ENCODE peak calls at places on chromosomes 11 and 22, in nine cellular contexts. One of them, this sample, is unnamed.

GRCh38 chr11:77046060-77046501 is 11.9 kb downstream of the B3GNT6 start:
- DNase-seq in brain microvascular endothelial cell: no peak
- DNase-seq in progenitor cell of endocrine pancreas: peak
- DNase-seq in left lung: peak
- DNase-seq in NCI-H774: no peak
- DNase-seq in DMS153: no peak
- DNase-seq in activated naive CD4-positive, alpha-beta T cell: peak
- DNase-seq in CD8-positive, alpha-beta memory T cell: peak
- DNase-seq in transverse colon: peak
- DNase-seq in this sample: peak

GRCh38 chr11:132312616-132313210 is 942.3 kb downstream of the NTM start:
- DNase-seq in brain microvascular endothelial cell: peak
- DNase-seq in progenitor cell of endocrine pancreas: no peak
- DNase-seq in DMS153: peak
- DNase-seq in transverse colon: no peak
- DNase-seq in left lung: no peak
- DNase-seq in activated naive CD4-positive, alpha-beta T cell: no peak
- DNase-seq in NCI-H774: peak
- DNase-seq in CD8-positive, alpha-beta memory T cell: no peak
- DNase-seq in this sample: no peak

GRCh38 chr11:128902515-128903066 is 11.4 kb downstream of the KCNJ5 start:
- DNase-seq in DMS153: no peak
- DNase-seq in brain microvascular endothelial cell: peak
- DNase-seq in NCI-H774: no peak
- DNase-seq in activated naive CD4-positive, alpha-beta T cell: no peak
- DNase-seq in transverse colon: no peak
- DNase-seq in progenitor cell of endocrine pancreas: no peak
- DNase-seq in CD8-positive, alpha-beta memory T cell: no peak
- DNase-seq in left lung: no peak
- DNase-seq in this sample: no peak

GRCh38 chr11:69365567-69365966 is 71.6 kb downstream of the MYEOV start:
- DNase-seq in DMS153: no peak
- DNase-seq in activated naive CD4-positive, alpha-beta T cell: no peak
- DNase-seq in NCI-H774: no peak
- DNase-seq in brain microvascular endothelial cell: no peak
- DNase-seq in transverse colon: no peak
- DNase-seq in progenitor cell of endocrine pancreas: no peak
- DNase-seq in CD8-positive, alpha-beta memory T cell: no peak
- DNase-seq in left lung: no peak
- DNase-seq in this sample: no peak

GRCh38 chr11:17631702-17632365 is 84.8 kb downstream of the OTOG start:
- DNase-seq in DMS153: no peak
- DNase-seq in progenitor cell of endocrine pancreas: no peak
- DNase-seq in brain microvascular endothelial cell: no peak
- DNase-seq in CD8-positive, alpha-beta memory T cell: no peak
- DNase-seq in activated naive CD4-positive, alpha-beta T cell: no peak
- DNase-seq in transverse colon: no peak
- DNase-seq in left lung: peak
- DNase-seq in NCI-H774: no peak
- DNase-seq in this sample: no peak

GRCh38 chr22:29524440-29525191 is 28.9 kb downstream of the THOC5 start:
- DNase-seq in NCI-H774: no peak
- DNase-seq in DMS153: no peak
- DNase-seq in transverse colon: peak
- DNase-seq in CD8-positive, alpha-beta memory T cell: peak
- DNase-seq in brain microvascular endothelial cell: peak
- DNase-seq in progenitor cell of endocrine pancreas: peak
- DNase-seq in activated naive CD4-positive, alpha-beta T cell: no peak
- DNase-seq in left lung: no peak
- DNase-seq in this sample: no peak

GRCh38 chr11:62710001-62710345 is 2.5 kb downstream of the GNG3 start:
- DNase-seq in DMS153: no peak
- DNase-seq in left lung: no peak
- DNase-seq in NCI-H774: no peak
- DNase-seq in transverse colon: no peak
- DNase-seq in brain microvascular endothelial cell: no peak
- DNase-seq in activated naive CD4-positive, alpha-beta T cell: no peak
- DNase-seq in CD8-positive, alpha-beta memory T cell: no peak
- DNase-seq in progenitor cell of endocrine pancreas: no peak
- DNase-seq in this sample: no peak

GRCh38 chr22:16962501-16962900 is 45.5 kb downstream of the GAB4 start:
- DNase-seq in activated naive CD4-positive, alpha-beta T cell: no peak
- DNase-seq in transverse colon: no peak
- DNase-seq in left lung: no peak
- DNase-seq in progenitor cell of endocrine pancreas: no peak
- DNase-seq in NCI-H774: no peak
- DNase-seq in brain microvascular endothelial cell: no peak
- DNase-seq in CD8-positive, alpha-beta memory T cell: no peak
- DNase-seq in DMS153: no peak
- DNase-seq in this sample: no peak

GRCh38 chr11:11779975-11780374 is 61.8 kb upstream of the USP47 start:
- DNase-seq in left lung: no peak
- DNase-seq in CD8-positive, alpha-beta memory T cell: no peak
- DNase-seq in transverse colon: no peak
- DNase-seq in activated naive CD4-positive, alpha-beta T cell: no peak
- DNase-seq in progenitor cell of endocrine pancreas: no peak
- DNase-seq in NCI-H774: no peak
- DNase-seq in DMS153: no peak
- DNase-seq in brain microvascular endothelial cell: no peak
- DNase-seq in this sample: no peak

GRCh38 chr22:41140365-41140957 is 48.1 kb downstream of the EP300 start:
- DNase-seq in NCI-H774: no peak
- DNase-seq in left lung: no peak
- DNase-seq in DMS153: no peak
- DNase-seq in progenitor cell of endocrine pancreas: no peak
- DNase-seq in activated naive CD4-positive, alpha-beta T cell: no peak
- DNase-seq in CD8-positive, alpha-beta memory T cell: no peak
- DNase-seq in brain microvascular endothelial cell: no peak
- DNase-seq in transverse colon: no peak
- DNase-seq in this sample: no peak

GRCh38 chr11:8360086-8360828 is 96.6 kb upstream of the LMO1 start:
- DNase-seq in CD8-positive, alpha-beta memory T cell: no peak
- DNase-seq in transverse colon: no peak
- DNase-seq in activated naive CD4-positive, alpha-beta T cell: no peak
- DNase-seq in left lung: no peak
- DNase-seq in brain microvascular endothelial cell: no peak
- DNase-seq in DMS153: no peak
- DNase-seq in NCI-H774: no peak
- DNase-seq in progenitor cell of endocrine pancreas: no peak
- DNase-seq in this sample: no peak

GRCh38 chr22:19038728-19039447 is 83.3 kb downstream of the DGCR2 start:
- DNase-seq in NCI-H774: no peak
- DNase-seq in activated naive CD4-positive, alpha-beta T cell: no peak
- DNase-seq in brain microvascular endothelial cell: no peak
- DNase-seq in CD8-positive, alpha-beta memory T cell: no peak
- DNase-seq in transverse colon: no peak
- DNase-seq in progenitor cell of endocrine pancreas: no peak
- DNase-seq in DMS153: no peak
- DNase-seq in left lung: peak
- DNase-seq in this sample: no peak

GRCh38 chr22:43413826-43414225 is 2.0 kb downstream of the MPPED1 start:
- DNase-seq in progenitor cell of endocrine pancreas: no peak
- DNase-seq in NCI-H774: no peak
- DNase-seq in activated naive CD4-positive, alpha-beta T cell: no peak
- DNase-seq in transverse colon: no peak
- DNase-seq in CD8-positive, alpha-beta memory T cell: no peak
- DNase-seq in brain microvascular endothelial cell: no peak
- DNase-seq in left lung: no peak
- DNase-seq in DMS153: no peak
- DNase-seq in this sample: no peak

GRCh38 chr22:44051961-44052360 is 27.9 kb downstream of the PARVB start:
- DNase-seq in CD8-positive, alpha-beta memory T cell: no peak
- DNase-seq in activated naive CD4-positive, alpha-beta T cell: no peak
- DNase-seq in NCI-H774: no peak
- DNase-seq in left lung: peak
- DNase-seq in brain microvascular endothelial cell: no peak
- DNase-seq in transverse colon: no peak
- DNase-seq in DMS153: no peak
- DNase-seq in progenitor cell of endocrine pancreas: no peak
- DNase-seq in this sample: no peak

GRCh38 chr11:18774801-18775200 is 16.8 kb downstream of the PTPN5 start:
- DNase-seq in DMS153: no peak
- DNase-seq in brain microvascular endothelial cell: no peak
- DNase-seq in NCI-H774: no peak
- DNase-seq in activated naive CD4-positive, alpha-beta T cell: no peak
- DNase-seq in left lung: no peak
- DNase-seq in CD8-positive, alpha-beta memory T cell: no peak
- DNase-seq in transverse colon: no peak
- DNase-seq in progenitor cell of endocrine pancreas: no peak
- DNase-seq in this sample: no peak

GRCh38 chr11:10329935-10330334 is 25.1 kb downstream of the ADM start:
- DNase-seq in left lung: no peak
- DNase-seq in progenitor cell of endocrine pancreas: no peak
- DNase-seq in brain microvascular endothelial cell: peak
- DNase-seq in activated naive CD4-positive, alpha-beta T cell: no peak
- DNase-seq in transverse colon: no peak
- DNase-seq in DMS153: no peak
- DNase-seq in CD8-positive, alpha-beta memory T cell: no peak
- DNase-seq in NCI-H774: no peak
- DNase-seq in this sample: no peak

GRCh38 chr11:128775513-128775912 is 81.6 kb downstream of the FLI1 start:
- DNase-seq in brain microvascular endothelial cell: peak
- DNase-seq in progenitor cell of endocrine pancreas: no peak
- DNase-seq in DMS153: no peak
- DNase-seq in CD8-positive, alpha-beta memory T cell: no peak
- DNase-seq in activated naive CD4-positive, alpha-beta T cell: no peak
- DNase-seq in NCI-H774: no peak
- DNase-seq in left lung: peak
- DNase-seq in transverse colon: no peak
- DNase-seq in this sample: no peak

GRCh38 chr11:71454470-71455113 is 1.6 kb downstream of the NADSYN1 start:
- DNase-seq in NCI-H774: no peak
- DNase-seq in left lung: no peak
- DNase-seq in CD8-positive, alpha-beta memory T cell: peak
- DNase-seq in progenitor cell of endocrine pancreas: no peak
- DNase-seq in DMS153: peak
- DNase-seq in activated naive CD4-positive, alpha-beta T cell: peak
- DNase-seq in transverse colon: peak
- DNase-seq in brain microvascular endothelial cell: no peak
- DNase-seq in this sample: no peak

GRCh38 chr11:100863080-100863581 is 176.0 kb downstream of the ARHGAP42 start:
- DNase-seq in progenitor cell of endocrine pancreas: no peak
- DNase-seq in transverse colon: no peak
- DNase-seq in brain microvascular endothelial cell: peak
- DNase-seq in activated naive CD4-positive, alpha-beta T cell: no peak
- DNase-seq in left lung: no peak
- DNase-seq in CD8-positive, alpha-beta memory T cell: no peak
- DNase-seq in NCI-H774: no peak
- DNase-seq in DMS153: peak
- DNase-seq in this sample: no peak

GRCh38 chr11:69116671-69117070 is 39.1 kb upstream of the SMIM38 start:
- DNase-seq in DMS153: no peak
- DNase-seq in activated naive CD4-positive, alpha-beta T cell: no peak
- DNase-seq in transverse colon: no peak
- DNase-seq in left lung: peak
- DNase-seq in NCI-H774: no peak
- DNase-seq in progenitor cell of endocrine pancreas: no peak
- DNase-seq in brain microvascular endothelial cell: no peak
- DNase-seq in CD8-positive, alpha-beta memory T cell: no peak
- DNase-seq in this sample: no peak

GRCh38 chr11:12235945-12236743 is 125.8 kb downstream of the MICAL2 start:
- DNase-seq in CD8-positive, alpha-beta memory T cell: peak
- DNase-seq in brain microvascular endothelial cell: peak
- DNase-seq in left lung: no peak
- DNase-seq in NCI-H774: peak
- DNase-seq in progenitor cell of endocrine pancreas: no peak
- DNase-seq in activated naive CD4-positive, alpha-beta T cell: no peak
- DNase-seq in DMS153: peak
- DNase-seq in transverse colon: peak
- DNase-seq in this sample: peak

GRCh38 chr11:81070948-81071347 is 1630.1 kb upstream of the TENM4 start:
- DNase-seq in CD8-positive, alpha-beta memory T cell: no peak
- DNase-seq in progenitor cell of endocrine pancreas: no peak
- DNase-seq in brain microvascular endothelial cell: no peak
- DNase-seq in activated naive CD4-positive, alpha-beta T cell: no peak
- DNase-seq in NCI-H774: no peak
- DNase-seq in DMS153: no peak
- DNase-seq in transverse colon: no peak
- DNase-seq in left lung: no peak
- DNase-seq in this sample: no peak

GRCh38 chr22:40030757-40031092 is 36.0 kb downstream of the FAM83F start:
- DNase-seq in activated naive CD4-positive, alpha-beta T cell: no peak
- DNase-seq in transverse colon: no peak
- DNase-seq in left lung: no peak
- DNase-seq in NCI-H774: no peak
- DNase-seq in DMS153: no peak
- DNase-seq in brain microvascular endothelial cell: no peak
- DNase-seq in progenitor cell of endocrine pancreas: no peak
- DNase-seq in CD8-positive, alpha-beta memory T cell: no peak
- DNase-seq in this sample: no peak

GRCh38 chr22:38315801-38316339 is 1.4 kb downstream of the CSNK1E start:
- DNase-seq in activated naive CD4-positive, alpha-beta T cell: no peak
- DNase-seq in brain microvascular endothelial cell: no peak
- DNase-seq in transverse colon: no peak
- DNase-seq in progenitor cell of endocrine pancreas: no peak
- DNase-seq in left lung: no peak
- DNase-seq in NCI-H774: no peak
- DNase-seq in DMS153: no peak
- DNase-seq in CD8-positive, alpha-beta memory T cell: peak
- DNase-seq in this sample: no peak

GRCh38 chr11:6616596-6617250 is 2.5 kb downstream of the TPP1 start:
- DNase-seq in progenitor cell of endocrine pancreas: no peak
- DNase-seq in activated naive CD4-positive, alpha-beta T cell: no peak
- DNase-seq in transverse colon: no peak
- DNase-seq in CD8-positive, alpha-beta memory T cell: no peak
- DNase-seq in DMS153: no peak
- DNase-seq in NCI-H774: no peak
- DNase-seq in left lung: no peak
- DNase-seq in brain microvascular endothelial cell: no peak
- DNase-seq in this sample: no peak

GRCh38 chr11:62918531-62918930 is 2.6 kb downstream of the CHRM1 start:
- DNase-seq in transverse colon: no peak
- DNase-seq in DMS153: no peak
- DNase-seq in progenitor cell of endocrine pancreas: no peak
- DNase-seq in NCI-H774: no peak
- DNase-seq in left lung: no peak
- DNase-seq in brain microvascular endothelial cell: no peak
- DNase-seq in activated naive CD4-positive, alpha-beta T cell: no peak
- DNase-seq in CD8-positive, alpha-beta memory T cell: no peak
- DNase-seq in this sample: no peak

GRCh38 chr11:68950268-68950667 is 30.5 kb downstream of the MRGPRD start:
- DNase-seq in brain microvascular endothelial cell: no peak
- DNase-seq in progenitor cell of endocrine pancreas: no peak
- DNase-seq in left lung: no peak
- DNase-seq in DMS153: no peak
- DNase-seq in activated naive CD4-positive, alpha-beta T cell: no peak
- DNase-seq in transverse colon: no peak
- DNase-seq in CD8-positive, alpha-beta memory T cell: no peak
- DNase-seq in NCI-H774: no peak
- DNase-seq in this sample: no peak

GRCh38 chr11:126723665-126724045 is 276.9 kb downstream of the KIRREL3 start:
- DNase-seq in DMS153: no peak
- DNase-seq in activated naive CD4-positive, alpha-beta T cell: no peak
- DNase-seq in NCI-H774: no peak
- DNase-seq in progenitor cell of endocrine pancreas: no peak
- DNase-seq in left lung: no peak
- DNase-seq in CD8-positive, alpha-beta memory T cell: no peak
- DNase-seq in transverse colon: no peak
- DNase-seq in brain microvascular endothelial cell: no peak
- DNase-seq in this sample: no peak

GRCh38 chr22:31093956-31094622 is 13.0 kb downstream of the SMTN start:
- DNase-seq in DMS153: no peak
- DNase-seq in CD8-positive, alpha-beta memory T cell: no peak
- DNase-seq in brain microvascular endothelial cell: no peak
- DNase-seq in NCI-H774: no peak
- DNase-seq in progenitor cell of endocrine pancreas: no peak
- DNase-seq in activated naive CD4-positive, alpha-beta T cell: no peak
- DNase-seq in transverse colon: peak
- DNase-seq in left lung: no peak
- DNase-seq in this sample: no peak

GRCh38 chr11:12121504-12121903 is 11.1 kb downstream of the MICAL2 start:
- DNase-seq in CD8-positive, alpha-beta memory T cell: no peak
- DNase-seq in progenitor cell of endocrine pancreas: no peak
- DNase-seq in transverse colon: no peak
- DNase-seq in DMS153: peak
- DNase-seq in left lung: no peak
- DNase-seq in NCI-H774: no peak
- DNase-seq in activated naive CD4-positive, alpha-beta T cell: no peak
- DNase-seq in brain microvascular endothelial cell: no peak
- DNase-seq in this sample: no peak

GRCh38 chr11:12087075-12087775 is 23.2 kb upstream of the MICAL2 start:
- DNase-seq in left lung: no peak
- DNase-seq in NCI-H774: no peak
- DNase-seq in DMS153: peak
- DNase-seq in brain microvascular endothelial cell: peak
- DNase-seq in activated naive CD4-positive, alpha-beta T cell: peak
- DNase-seq in transverse colon: peak
- DNase-seq in progenitor cell of endocrine pancreas: no peak
- DNase-seq in CD8-positive, alpha-beta memory T cell: peak
- DNase-seq in this sample: no peak

This sample was measured in T-helper 22 cell.